ENCODE peak calls at places on chromosomes 6 and 20, in six cellular contexts. One of them, this sample, is unnamed.

GRCh38 chr6:42012501-42013133 is 37.7 kb upstream of the TAF8 start:
- DNase-seq in lung: no peak
- DNase-seq in fibroblast of lung: no peak
- DNase-seq in IMR-90: no peak
- DNase-seq in ovary: no peak
- DNase-seq in astrocyte of the spinal cord: peak; percentile 53
- DNase-seq in this sample: no peak

GRCh38 chr6:130625825-130626500 is 201.2 kb upstream of the SMLR1 start:
- DNase-seq in lung: no peak
- DNase-seq in ovary: no peak
- DNase-seq in IMR-90: peak; percentile 44
- DNase-seq in fibroblast of lung: peak; percentile 44
- DNase-seq in astrocyte of the spinal cord: peak; percentile 72
- DNase-seq in this sample: no peak

GRCh38 chr6:136360783-136361182 is 71.1 kb upstream of the BCLAF1 start:
- DNase-seq in IMR-90: no peak
- DNase-seq in ovary: no peak
- DNase-seq in lung: no peak
- DNase-seq in fibroblast of lung: no peak
- DNase-seq in astrocyte of the spinal cord: no peak
- DNase-seq in this sample: no peak

GRCh38 chr6:2693191-2693590 is 57.5 kb downstream of the MYLK4 start:
- DNase-seq in lung: no peak
- DNase-seq in IMR-90: no peak
- DNase-seq in ovary: no peak
- DNase-seq in astrocyte of the spinal cord: no peak
- DNase-seq in fibroblast of lung: no peak
- DNase-seq in this sample: no peak

GRCh38 chr20:2101057-2101934 is at the start of gene STK35:
- DNase-seq in astrocyte of the spinal cord: no peak
- DNase-seq in fibroblast of lung: no peak
- DNase-seq in ovary: no peak
- DNase-seq in lung: peak; percentile 82
- DNase-seq in IMR-90: no peak
- DNase-seq in this sample: no peak

GRCh38 chr6:15989397-15989796 is 139.5 kb upstream of the MYLIP start:
- DNase-seq in lung: no peak
- DNase-seq in fibroblast of lung: no peak
- DNase-seq in IMR-90: no peak
- DNase-seq in ovary: no peak
- DNase-seq in astrocyte of the spinal cord: no peak
- DNase-seq in this sample: no peak

GRCh38 chr6:41634657-41635056 is 3.6 kb upstream of the MDFI start:
- DNase-seq in IMR-90: no peak
- DNase-seq in ovary: no peak
- DNase-seq in lung: no peak
- DNase-seq in astrocyte of the spinal cord: peak; percentile 55
- DNase-seq in fibroblast of lung: no peak
- DNase-seq in this sample: no peak

GRCh38 chr20:39292193-39292736 is 330.1 kb downstream of the DHX35 start:
- DNase-seq in ovary: no peak
- DNase-seq in fibroblast of lung: no peak
- DNase-seq in lung: no peak
- DNase-seq in astrocyte of the spinal cord: no peak
- DNase-seq in IMR-90: no peak
- DNase-seq in this sample: no peak

GRCh38 chr20:60224914-60225313 is 266.7 kb downstream of the CDH26 start:
- DNase-seq in fibroblast of lung: peak; percentile 11
- DNase-seq in ovary: no peak
- DNase-seq in IMR-90: no peak
- DNase-seq in lung: no peak
- DNase-seq in astrocyte of the spinal cord: no peak
- DNase-seq in this sample: no peak

GRCh38 chr6:165939601-165940290 is 227.9 kb downstream of the TBXT start:
- DNase-seq in ovary: no peak
- DNase-seq in IMR-90: no peak
- DNase-seq in astrocyte of the spinal cord: no peak
- DNase-seq in lung: no peak
- DNase-seq in fibroblast of lung: no peak
- DNase-seq in this sample: no peak

GRCh38 chr6:54010340-54011276 is 100.6 kb upstream of the MLIP start:
- DNase-seq in lung: no peak
- DNase-seq in astrocyte of the spinal cord: no peak
- DNase-seq in fibroblast of lung: peak; percentile 50
- DNase-seq in ovary: no peak
- DNase-seq in IMR-90: no peak
- DNase-seq in this sample: no peak
- H3K4me3 ChIP-seq in lung: no peak overlapping the region
- H3K4me3 ChIP-seq in astrocyte of the spinal cord: no peak overlapping the region
- H3K4me3 ChIP-seq in fibroblast of lung: no peak overlapping the region
- H3K4me3 ChIP-seq in ovary: no peak overlapping the region
- H3K4me3 ChIP-seq in IMR-90: no peak overlapping the region
- H3K4me3 ChIP-seq in this sample: peak overlapping the region; percentile 31

DNA sequence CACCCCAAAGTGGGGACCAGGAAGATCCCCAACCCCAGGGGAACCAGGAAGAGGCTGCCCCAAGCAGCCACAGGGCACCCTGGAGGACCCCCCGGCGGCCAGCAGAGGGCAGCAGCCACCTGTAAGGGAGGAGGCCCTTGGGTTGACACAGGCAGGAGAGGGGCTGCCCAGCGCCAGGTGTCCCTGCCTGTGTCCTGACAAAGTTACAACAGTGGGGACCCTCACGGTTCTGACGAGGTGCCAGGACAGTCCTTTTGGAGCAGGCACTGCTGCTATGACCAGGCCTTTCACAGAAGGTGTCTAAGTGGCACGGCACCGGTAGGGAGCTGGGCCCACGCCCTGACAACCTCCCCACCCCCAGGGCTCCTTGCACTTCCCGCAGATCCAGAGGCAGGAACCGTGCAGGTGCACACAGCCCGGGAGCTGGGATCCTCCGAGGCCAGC is 176.7 kb downstream of the BMP7 start:
- DNase-seq in astrocyte of the spinal cord: peak; percentile 34
- DNase-seq in fibroblast of lung: peak; percentile 18
- DNase-seq in lung: peak; percentile 72
- DNase-seq in IMR-90: peak; percentile 5
- DNase-seq in ovary: peak; percentile 55
- DNase-seq in this sample: peak; percentile 73
- TF ChIP-seq CTCF in astrocyte of the spinal cord: peak; percentile 93
- TF ChIP-seq CTCF in fibroblast of lung: peak; percentile 73
- TF ChIP-seq CTCF in lung: peak; percentile 16
- TF ChIP-seq CTCF in IMR-90: peak; percentile 59
- TF ChIP-seq CTCF in ovary: no peak
- TF ChIP-seq CTCF in this sample: peak; percentile 91

GRCh38 chr6:13803581-13803980 is 10.8 kb downstream of the MCUR1 start:
- DNase-seq in lung: no peak
- DNase-seq in astrocyte of the spinal cord: no peak
- DNase-seq in ovary: no peak
- DNase-seq in IMR-90: peak; percentile 32
- DNase-seq in fibroblast of lung: no peak
- DNase-seq in this sample: no peak

GRCh38 chr6:13810688-13811446 is 3.5 kb downstream of the MCUR1 start:
- DNase-seq in IMR-90: no peak
- DNase-seq in lung: no peak
- DNase-seq in fibroblast of lung: no peak
- DNase-seq in astrocyte of the spinal cord: no peak
- DNase-seq in ovary: no peak
- DNase-seq in this sample: no peak

GRCh38 chr6:13811627-13812358 is 2.6 kb downstream of the MCUR1 start:
- DNase-seq in astrocyte of the spinal cord: no peak
- DNase-seq in IMR-90: no peak
- DNase-seq in ovary: peak; percentile 45
- DNase-seq in lung: peak; percentile 50
- DNase-seq in fibroblast of lung: no peak
- DNase-seq in this sample: no peak

GRCh38 chr6:13808806-13809205 is 5.6 kb downstream of the MCUR1 start:
- DNase-seq in IMR-90: no peak
- DNase-seq in fibroblast of lung: no peak
- DNase-seq in astrocyte of the spinal cord: no peak
- DNase-seq in lung: no peak
- DNase-seq in ovary: no peak
- DNase-seq in this sample: no peak

DNA sequence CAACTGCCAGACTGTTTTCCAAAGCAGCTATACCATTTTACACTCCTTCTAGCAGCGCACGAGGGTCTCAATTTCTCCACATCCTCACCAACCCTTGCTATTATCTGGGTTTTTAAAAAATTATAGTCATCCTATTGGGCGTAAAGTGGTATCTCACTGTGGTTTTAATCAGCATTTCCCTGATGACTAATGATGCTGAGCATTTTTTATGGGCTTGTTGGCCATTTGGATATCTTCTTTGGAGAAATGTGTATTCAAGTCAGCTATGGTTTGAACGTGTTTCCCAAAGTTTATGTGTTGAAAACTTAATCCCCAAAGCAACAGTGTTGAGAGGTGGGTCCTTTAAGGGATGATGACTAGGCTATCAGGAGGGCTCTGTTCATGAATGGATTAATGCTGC is 6.7 kb downstream of the MCUR1 start:
- DNase-seq in astrocyte of the spinal cord: peak; percentile 10
- DNase-seq in IMR-90: no peak
- DNase-seq in ovary: no peak
- DNase-seq in lung: no peak
- DNase-seq in fibroblast of lung: no peak
- DNase-seq in this sample: no peak
- H3K4me3 ChIP-seq in astrocyte of the spinal cord: no peak overlapping the region
- H3K4me3 ChIP-seq in IMR-90: no peak overlapping the region
- H3K4me3 ChIP-seq in ovary: no peak overlapping the region
- H3K4me3 ChIP-seq in lung: no peak overlapping the region
- H3K4me3 ChIP-seq in fibroblast of lung: no peak overlapping the region
- H3K4me3 ChIP-seq in this sample: no peak overlapping the region

DNA sequence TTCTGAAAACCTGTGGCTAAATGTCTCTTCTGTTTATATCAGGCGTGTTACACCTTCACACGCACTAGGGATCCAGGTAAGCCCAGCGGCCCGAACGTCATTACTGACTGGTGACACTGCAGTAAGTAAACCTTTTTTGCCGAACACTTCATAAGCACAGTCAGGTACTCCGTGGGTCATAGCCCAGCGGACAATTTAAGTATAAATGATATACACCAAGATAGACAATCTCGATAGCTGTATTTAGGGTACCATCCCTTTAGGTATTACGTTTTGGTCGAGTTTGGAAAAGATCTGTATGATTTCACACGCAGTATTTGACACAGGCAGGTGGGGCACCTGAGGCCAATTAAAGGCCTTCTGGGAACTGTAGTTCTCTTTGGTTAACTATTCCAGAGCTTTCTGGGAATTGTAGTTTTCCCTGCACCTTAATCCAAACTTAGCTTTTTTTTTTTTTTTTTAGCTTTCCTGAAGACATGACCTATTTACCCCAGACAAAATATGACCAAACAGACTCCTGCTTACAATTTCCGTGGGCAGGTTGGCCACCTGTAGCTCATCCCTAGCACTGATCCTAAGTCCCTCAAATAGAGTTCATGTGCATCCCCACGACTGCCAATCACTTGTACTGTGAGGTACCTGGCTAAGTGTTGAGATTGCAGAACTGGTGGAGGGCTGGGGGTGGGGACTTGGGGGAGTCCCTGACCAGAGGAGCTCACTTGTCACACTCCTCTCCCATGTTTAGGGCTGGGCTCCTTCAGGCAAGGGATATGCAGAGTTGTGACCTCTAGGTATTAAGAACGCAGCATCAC is 908 bp upstream of the EHMT2 start:
- DNase-seq in ovary: no peak
- DNase-seq in IMR-90: peak; percentile 35
- DNase-seq in fibroblast of lung: peak; percentile 47
- DNase-seq in astrocyte of the spinal cord: peak; percentile 46
- DNase-seq in lung: no peak
- DNase-seq in this sample: no peak
- TF ChIP-seq CTCF in ovary: no peak
- TF ChIP-seq CTCF in IMR-90: no peak
- TF ChIP-seq CTCF in fibroblast of lung: no peak
- TF ChIP-seq CTCF in astrocyte of the spinal cord: no peak
- TF ChIP-seq CTCF in lung: no peak
- TF ChIP-seq CTCF in this sample: no peak

DNA sequence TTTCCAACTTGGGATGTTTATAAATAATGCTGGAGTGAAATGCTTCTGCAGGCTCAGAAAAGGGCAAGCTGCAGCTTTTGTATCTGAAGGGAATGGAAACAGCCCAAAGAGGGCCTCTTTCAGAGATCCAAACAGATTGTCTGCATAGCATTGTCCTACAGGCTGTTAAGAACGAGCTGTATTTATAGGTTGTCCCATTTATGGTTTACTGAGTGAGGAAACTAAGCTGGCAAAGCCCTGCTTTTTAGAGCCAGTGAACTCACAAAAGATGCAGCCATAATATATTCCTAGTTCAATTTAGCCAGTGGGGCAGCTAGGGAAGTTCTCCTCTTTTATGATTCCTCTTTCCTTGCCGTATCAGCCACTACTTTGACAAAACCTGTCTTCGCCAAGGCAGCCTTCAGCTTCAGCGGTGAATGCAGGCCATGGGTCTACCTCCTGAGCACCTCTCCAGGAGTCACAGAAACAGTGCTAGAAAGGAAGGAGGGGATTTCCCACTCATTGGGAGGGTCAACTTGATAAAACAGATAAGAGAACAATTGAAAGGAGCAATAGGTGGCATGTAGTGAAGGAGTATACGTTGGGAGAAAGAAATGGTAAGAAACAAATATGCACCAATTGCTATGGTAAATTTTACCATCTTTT is 15.0 kb downstream of the KIAA0319 start:
- DNase-seq in lung: no peak
- DNase-seq in fibroblast of lung: no peak
- DNase-seq in IMR-90: no peak
- DNase-seq in astrocyte of the spinal cord: no peak
- DNase-seq in ovary: no peak
- DNase-seq in this sample: no peak
- H3K4me3 ChIP-seq in lung: no peak overlapping the region
- H3K4me3 ChIP-seq in fibroblast of lung: no peak overlapping the region
- H3K4me3 ChIP-seq in IMR-90: no peak overlapping the region
- H3K4me3 ChIP-seq in astrocyte of the spinal cord: no peak overlapping the region
- H3K4me3 ChIP-seq in ovary: no peak overlapping the region
- H3K4me3 ChIP-seq in this sample: no peak overlapping the region

GRCh38 chr6:62707914-62708313 is 421.9 kb upstream of the KHDRBS2 start:
- DNase-seq in lung: no peak
- DNase-seq in astrocyte of the spinal cord: no peak
- DNase-seq in fibroblast of lung: no peak
- DNase-seq in ovary: no peak
- DNase-seq in IMR-90: no peak
- DNase-seq in this sample: no peak

GRCh38 chr6:62711750-62712149 is 425.7 kb upstream of the KHDRBS2 start:
- DNase-seq in fibroblast of lung: no peak
- DNase-seq in ovary: no peak
- DNase-seq in astrocyte of the spinal cord: no peak
- DNase-seq in IMR-90: no peak
- DNase-seq in lung: no peak
- DNase-seq in this sample: no peak

GRCh38 chr6:62707156-62707555 is 421.1 kb upstream of the KHDRBS2 start:
- DNase-seq in fibroblast of lung: no peak
- DNase-seq in astrocyte of the spinal cord: no peak
- DNase-seq in ovary: no peak
- DNase-seq in IMR-90: no peak
- DNase-seq in lung: no peak
- DNase-seq in this sample: no peak
- TF ChIP-seq CTCF in fibroblast of lung: no peak
- TF ChIP-seq CTCF in astrocyte of the spinal cord: no peak
- TF ChIP-seq CTCF in ovary: no peak
- TF ChIP-seq CTCF in IMR-90: no peak
- TF ChIP-seq CTCF in lung: no peak
- TF ChIP-seq CTCF in this sample: no peak

This sample was measured in heart right ventricle.